ENCODE peak calls at places on chromosomes 16 and 17, in seven cellular contexts. X is stimulated activated CD4-positive, alpha-beta T cell treated with anti-CD3 and anti-CD28 coated beads, Interleukin-4, amount 100 ng/mL, for 48 hours; I is adipocyte; K is NCI-H774; T is ACHN; N is Daoy; H is NCI-H1436. Z is an unnamed sample.
A peak's percentile ranks its signal among the peaks of the same experiment; 100 is the strongest.

GRCh38 chr17:41959336-41960095 is 7.1 kb upstream of the CNP start:
- DNase-seq in X (no peak), I (peak; percentile 49), T (peak; percentile 59), H (peak; percentile 33), K (no peak), N (peak; percentile 61), Z (no peak)

GRCh38 chr16:49462989-49463371 is 89.4 kb downstream of the C16orf78 start:
- DNase-seq in N (no peak), I (no peak), H (no peak), K (peak; percentile 61), X (no peak), T (no peak), Z (peak; percentile 5)

GRCh38 chr17:52025231-52025630 is 133.3 kb downstream of the CA10 start:
- DNase-seq in H (no peak), T (no peak), N (no peak), I (no peak), X (no peak), K (no peak), Z (no peak)

GRCh38 chr17:59914274-59914854 is 21.4 kb downstream of the RPS6KB1 start:
- DNase-seq in T (peak; percentile 56), I (peak; percentile 88), N (peak; percentile 23), X (no peak), K (peak; percentile 16), H (peak; percentile 57), Z (peak; percentile 27)

GRCh38 chr17:82631544-82631943 is 16.7 kb downstream of the WDR45B start:
- DNase-seq in K (no peak), T (no peak), H (no peak), X (no peak), I (no peak), N (no peak), Z (no peak)

GRCh38 chr16:86634290-86634689 is 55.9 kb downstream of the FOXL1 start:
- DNase-seq in N (peak; percentile 36), H (no peak), K (no peak), X (no peak), I (peak; percentile 19), T (no peak), Z (no peak)

GRCh38 chr16:53090591-53091507 is 36.1 kb downstream of the CHD9 start:
- DNase-seq in N (peak; percentile 91), I (peak; percentile 97), K (no peak), T (no peak), H (no peak), X (no peak), Z (no peak)

GRCh38 chr17:45135978-45136791 is 698 bp downstream of the ACBD4 start:
- DNase-seq in N (no peak), H (no peak), K (no peak), X (no peak), I (no peak), T (no peak), Z (no peak)